ENCODE peak calls at places on chromosomes 12 and 14, in four cellular contexts. G is HCT116; Q is HepG2; O is activated CD8-positive, alpha-beta T cell treated with anti-CD3 and anti-CD28 coated beads for 36 hours. J is an unnamed sample.

GRCh38 chr12:1297206-1297605 is 297.2 kb downstream of the FBXL14 start:
- ATAC-seq in Q (no peak), G (no peak), O (no peak), J (no peak)

GRCh38 chr12:120241561-120242274 is 23.8 kb downstream of the PXN start:
- ATAC-seq in G (no peak), Q (no peak), O (no peak), J (no peak)

GRCh38 chr12:68850390-68850789 is 42.4 kb downstream of the MDM2 start:
- ATAC-seq in Q (peak), G (no peak), O (no peak), J (no peak)

GRCh38 chr12:102603021-102603420 is 122.7 kb upstream of the IGF1 start:
- ATAC-seq in Q (no peak), G (no peak), O (no peak), J (no peak)

GRCh38 chr12:132847363-132848356 is 19.0 kb upstream of the GOLGA3 start:
- ATAC-seq in G (no peak), Q (no peak), O (peak), J (no peak)

GRCh38 chr14:69999246-69999645 is 120.0 kb downstream of the SMOC1 start:
- ATAC-seq in Q (no peak), O (no peak), G (no peak), J (no peak)

GRCh38 chr12:81942588-81942987 is 183.4 kb upstream of the PPFIA2 start:
- ATAC-seq in G (no peak), O (peak), Q (no peak), J (peak)

GRCh38 chr14:50774542-50775267 is 56.3 kb downstream of the NIN start:
- ATAC-seq in Q (no peak), O (no peak), G (no peak), J (no peak)

GRCh38 chr12:79664518-79664917 is 26.2 kb downstream of the PAWR start:
- ATAC-seq in O (no peak), G (no peak), Q (no peak), J (no peak)

GRCh38 chr14:61524211-61524806 is 171.0 kb upstream of the HIF1A start:
- ATAC-seq in G (no peak), Q (peak), O (no peak), J (no peak)

GRCh38 chr12:18753481-18754117 is 15.7 kb downstream of the CAPZA3 start:
- ATAC-seq in G (no peak), O (no peak), Q (peak), J (no peak)

GRCh38 chr12:89709994-89710872 is 1.6 kb upstream of the ATP2B1 start:
- ATAC-seq in G (no peak), O (no peak), Q (no peak), J (no peak)

J was measured in activated T-helper 17 cell treated with anti-CD3 and anti-CD28 coated beads, Interleukin-2, amount 50 U/mL, for 72 hours.